ENCODE peak calls at places on chromosomes 13 and 19, in nine cellular contexts. G is omental fat pad, N is fibroblast of lung, I is PC-9, Z is fibroblast of the aortic adventitia, L is esophagus muscularis mucosa, D is thyroid gland, U is MCF 10A, X is ovary. R is an unnamed sample.

GRCh38 chr19:2720777-2721569 is at the start of gene DIRAS1:
- DNase-seq in G (no peak), D (no peak), N (no peak), X (no peak), I (no peak), Z (no peak), U (no peak), L (no peak), R (peak)

GRCh38 chr13:73933795-73934194 is 200.4 kb downstream of the KLF12 start:
- DNase-seq in D (no peak), Z (no peak), N (no peak), L (no peak), I (no peak), G (no peak), U (no peak), X (no peak), R (no peak)

GRCh38 chr19:48837081-48837524 is 812 bp upstream of the HSD17B14 start:
- DNase-seq in G (peak), U (no peak), D (peak), X (peak), I (peak), N (peak), L (peak), Z (peak), R (peak)

GRCh38 chr13:98428256-98428966 is 148.5 kb downstream of the STK24 start:
- DNase-seq in N (peak), G (no peak), Z (no peak), X (no peak), U (no peak), L (no peak), D (no peak), I (no peak), R (no peak)

GRCh38 chr13:48125794-48126228 is 30.9 kb upstream of the MED4 start:
- DNase-seq in D (peak), L (no peak), N (peak), Z (peak), U (no peak), X (no peak), I (no peak), G (no peak), R (no peak)

GRCh38 chr13:100130092-100130491 is 41.2 kb downstream of the PCCA start:
- DNase-seq in G (no peak), I (no peak), U (no peak), L (no peak), D (peak), X (no peak), Z (peak), N (peak), R (no peak)

GRCh38 chr19:4571305-4571917 is 11.9 kb upstream of the SEMA6B start:
- DNase-seq in N (no peak), G (no peak), I (no peak), D (no peak), Z (peak), X (no peak), L (no peak), U (no peak), R (no peak)

GRCh38 chr19:7868671-7869452 is 5.3 kb downstream of the PRR36 start:
- DNase-seq in L (no peak), Z (peak), G (no peak), D (peak), N (peak), U (peak), I (peak), X (peak), R (no peak)

GRCh38 chr13:85347251-85347650 is 452.0 kb downstream of the SLITRK6 start:
- DNase-seq in L (no peak), D (no peak), G (no peak), N (peak), I (no peak), U (no peak), X (no peak), Z (no peak), R (no peak)

GRCh38 chr19:49672131-49672919 is 4.7 kb upstream of the PRMT1 start:
- DNase-seq in L (no peak), U (peak), Z (peak), N (peak), D (peak), I (peak), G (peak), X (peak), R (peak)

GRCh38 chr13:47433461-47434005 is 536.7 kb upstream of the HTR2A start:
- DNase-seq in N (peak), X (no peak), U (no peak), G (no peak), D (no peak), L (no peak), I (no peak), Z (peak), R (no peak)

GRCh38 chr19:17623224-17623935 is 64.8 kb downstream of the UNC13A start:
- DNase-seq in I (no peak), G (no peak), D (no peak), U (no peak), N (no peak), L (no peak), X (no peak), Z (no peak), R (no peak)
- TF ChIP-seq CTCF in I (no peak), G (no peak), D (no peak), U (no peak), N (no peak), L (no peak), X (no peak), Z (no peak), R (no peak)

GRCh38 chr19:15628236-15629002 is 12.3 kb upstream of the CYP4F3 start:
- DNase-seq in I (no peak), D (no peak), U (no peak), X (no peak), G (no peak), Z (no peak), L (no peak), N (no peak), R (no peak)

GRCh38 chr19:15634105-15634504 is 6.6 kb upstream of the CYP4F3 start:
- DNase-seq in G (no peak), L (no peak), N (no peak), Z (no peak), I (no peak), D (no peak), X (no peak), U (no peak), R (no peak)

GRCh38 chr19:15631817-15632216 is 8.9 kb upstream of the CYP4F3 start:
- DNase-seq in D (no peak), G (no peak), Z (no peak), X (no peak), I (peak), U (peak), L (no peak), N (no peak), R (no peak)

GRCh38 chr19:15633122-15633521 is 7.6 kb upstream of the CYP4F3 start:
- DNase-seq in N (no peak), I (no peak), D (no peak), X (no peak), Z (no peak), G (no peak), L (no peak), U (no peak), R (no peak)

GRCh38 chr19:15629003-15629880 is 11.5 kb upstream of the CYP4F3 start:
- DNase-seq in L (peak), U (peak), X (peak), N (peak), I (peak), G (peak), Z (peak), D (peak), R (no peak)
- TF ChIP-seq CTCF in L (peak), U (peak), X (peak), N (peak), I (peak), G (no peak), Z (peak), D (peak), R (peak)

DNA sequence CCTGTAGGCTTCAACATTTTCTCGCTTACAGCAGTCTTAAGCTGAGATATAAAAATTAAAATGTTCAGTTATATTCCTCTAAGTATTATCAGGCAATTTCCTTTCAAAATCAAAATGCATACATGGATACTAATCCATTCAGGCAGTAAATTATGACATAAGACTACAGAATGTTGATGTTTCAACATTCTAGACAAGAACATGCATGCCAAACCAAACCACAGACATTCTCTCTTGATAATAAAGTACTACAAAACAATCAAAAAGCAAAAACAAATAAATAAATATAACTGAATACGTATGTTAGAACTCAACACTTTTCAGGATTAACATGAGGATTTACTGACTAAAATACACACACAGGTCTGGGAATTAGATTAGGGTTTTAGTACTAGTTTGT is 7.7 kb downstream of the DIS3 start:
- DNase-seq in I (no peak), Z (peak), X (no peak), N (peak), L (no peak), D (no peak), U (peak), G (no peak), R (no peak)
- TF ChIP-seq CTCF in I (no peak), Z (no peak), X (no peak), N (no peak), L (no peak), D (no peak), U (no peak), G (no peak), R (no peak)

GRCh38 chr19:18440421-18440877 is 2.5 kb upstream of the ISYNA1 start:
- DNase-seq in U (peak), Z (no peak), X (peak), G (no peak), N (no peak), I (peak), L (no peak), D (no peak), R (no peak)
- TF ChIP-seq CTCF in U (peak), Z (no peak), X (no peak), G (no peak), N (peak), I (peak), L (no peak), D (peak), R (peak)

GRCh38 chr13:106522898-106523525 is 12.4 kb downstream of the EFNB2 start:
- DNase-seq in N (peak), G (no peak), D (no peak), Z (no peak), L (no peak), X (no peak), U (peak), I (no peak), R (no peak)

GRCh38 chr13:106522112-106522511 is 13.3 kb downstream of the EFNB2 start:
- DNase-seq in N (no peak), I (no peak), Z (no peak), U (peak), G (no peak), X (no peak), L (no peak), D (no peak), R (no peak)

GRCh38 chr13:106518535-106518934 is 16.9 kb downstream of the EFNB2 start:
- DNase-seq in X (no peak), Z (no peak), D (no peak), L (no peak), I (no peak), G (no peak), U (no peak), N (no peak), R (no peak)

GRCh38 chr13:106521101-106521799 is 14.2 kb downstream of the EFNB2 start:
- DNase-seq in N (no peak), Z (no peak), U (no peak), G (no peak), D (peak), X (no peak), I (peak), L (no peak), R (no peak)

GRCh38 chr13:106520205-106521004 is 15.1 kb downstream of the EFNB2 start:
- DNase-seq in D (no peak), N (no peak), I (no peak), Z (peak), U (no peak), L (no peak), X (no peak), G (no peak), R (no peak)
- TF ChIP-seq CTCF in D (peak), N (peak), I (peak), Z (peak), U (peak), L (peak), X (no peak), G (no peak), R (peak)

GRCh38 chr13:22506286-22506685 is 674.5 kb upstream of the SGCG start:
- DNase-seq in Z (no peak), U (no peak), D (no peak), N (no peak), L (no peak), G (no peak), X (no peak), I (no peak), R (no peak)
- TF ChIP-seq CTCF in Z (no peak), U (no peak), D (no peak), N (no peak), L (no peak), G (no peak), X (no peak), I (no peak), R (no peak)

GRCh38 chr19:52601025-52601973 is 31.2 kb downstream of the ZNF701 start:
- DNase-seq in G (peak), L (peak), U (peak), D (peak), X (peak), N (peak), I (peak), Z (peak), R (peak)
- TF ChIP-seq CTCF in G (no peak), L (peak), U (peak), D (peak), X (no peak), N (peak), I (peak), Z (peak), R (peak)

GRCh38 chr19:17235618-17236413 is 9.8 kb downstream of the OCEL1 start:
- DNase-seq in D (peak), G (no peak), N (peak), L (no peak), Z (peak), X (peak), U (peak), I (no peak), R (no peak)
- TF ChIP-seq CTCF in D (peak), G (no peak), N (peak), L (peak), Z (peak), X (no peak), U (peak), I (no peak), R (peak)

GRCh38 chr19:52664461-52664860 is 26.3 kb upstream of the ZNF83 start:
- DNase-seq in D (no peak), N (no peak), L (no peak), I (no peak), Z (no peak), X (no peak), U (no peak), G (no peak), R (no peak)

GRCh38 chr19:52667972-52668371 is 29.8 kb upstream of the ZNF83 start:
- DNase-seq in X (no peak), G (no peak), L (no peak), N (no peak), U (no peak), I (no peak), Z (no peak), D (no peak), R (no peak)

GRCh38 chr19:52662631-52663030 is 24.5 kb upstream of the ZNF83 start:
- DNase-seq in N (peak), U (peak), D (no peak), X (no peak), Z (no peak), G (no peak), I (peak), L (no peak), R (no peak)

GRCh38 chr19:52665047-52665446 is 26.9 kb upstream of the ZNF83 start:
- DNase-seq in X (no peak), U (no peak), I (no peak), Z (no peak), N (no peak), G (no peak), L (no peak), D (no peak), R (no peak)

DNA sequence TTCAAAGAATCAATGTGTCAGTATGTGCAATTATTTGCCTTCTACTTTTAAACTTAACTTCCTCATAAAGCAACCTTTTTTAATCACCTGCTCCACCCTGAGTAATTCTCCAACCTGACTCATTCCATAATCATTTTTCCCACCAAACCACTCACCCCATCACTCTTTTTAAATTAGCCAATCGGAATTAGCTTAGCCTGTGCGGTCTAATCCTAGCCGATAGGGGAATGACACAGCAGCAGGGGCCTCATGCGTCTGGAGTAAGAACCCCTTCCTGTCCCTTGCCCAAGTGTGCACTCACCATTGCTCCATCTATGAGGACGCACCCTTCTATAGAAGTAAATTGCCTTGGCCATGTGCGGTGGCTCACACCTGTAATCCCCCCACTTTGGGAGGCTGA is 27.4 kb upstream of the ZNF83 start:
- DNase-seq in L (no peak), X (no peak), I (peak), N (peak), D (no peak), U (peak), G (no peak), Z (no peak), R (no peak)
- TF ChIP-seq CTCF in L (no peak), X (no peak), I (no peak), N (no peak), D (no peak), U (no peak), G (no peak), Z (no peak), R (no peak)

GRCh38 chr19:10001899-10002298 is 8.4 kb downstream of the COL5A3 start:
- DNase-seq in I (no peak), X (peak), N (no peak), U (peak), L (no peak), Z (no peak), D (peak), G (no peak), R (no peak)
- TF ChIP-seq CTCF in I (peak), X (no peak), N (peak), U (peak), L (peak), Z (peak), D (no peak), G (no peak), R (peak)